ENCODE peak calls at places on chromosomes 3 and 15, in nine cellular contexts. C is osteoblast, T is breast epithelium, M is caudate nucleus, J is transverse colon, Y is ovary, E is RWPE1, K is PC-3, B is neuronal stem cell. R is an unnamed sample.

GRCh38 chr3:154275965-154276364 is 48.3 kb downstream of the DHX36 start:
- DNase-seq in Y (no peak), M (no peak), T (no peak), B (no peak), J (no peak), C (no peak), K (peak; percentile 13), E (no peak), R (no peak)

GRCh38 chr3:1087066-1087555 is 5.7 kb upstream of the CNTN6 start:
- DNase-seq in E (peak; percentile 0), Y (peak; percentile 6), J (no peak), B (no peak), C (peak; percentile 70), M (no peak), K (peak; percentile 7), T (peak; percentile 83), R (no peak)

GRCh38 chr3:42189746-42190145 is 76.2 kb downstream of the CCK start:
- DNase-seq in B (no peak), T (no peak), C (no peak), Y (no peak), M (no peak), E (no peak), K (no peak), J (no peak), R (no peak)

GRCh38 chr15:67033012-67033411 is 32.4 kb upstream of the SMAD3 start:
- DNase-seq in E (no peak), C (no peak), J (no peak), B (no peak), Y (no peak), M (no peak), K (no peak), T (no peak), R (no peak)

GRCh38 chr15:101425787-101426365 is 63.6 kb downstream of the PCSK6 start:
- DNase-seq in T (no peak), K (no peak), Y (no peak), M (no peak), J (no peak), E (no peak), B (no peak), C (no peak), R (no peak)

GRCh38 chr15:80156176-80156720 is 3.4 kb downstream of the FAH start:
- DNase-seq in T (no peak), E (no peak), Y (no peak), B (no peak), M (no peak), J (no peak), K (no peak), C (no peak), R (no peak)

GRCh38 chr3:29285356-29286070 is 4.6 kb downstream of the RBMS3 start:
- DNase-seq in T (no peak), K (peak; percentile 31), J (no peak), B (no peak), M (no peak), C (no peak), Y (no peak), E (no peak), R (no peak)

GRCh38 chr15:38479286-38479685 is 25.4 kb downstream of the FAM98B start:
- DNase-seq in K (no peak), M (no peak), J (no peak), B (no peak), T (no peak), C (no peak), Y (no peak), E (no peak), R (no peak)

GRCh38 chr15:52004806-52005205 is 14.2 kb upstream of the MAPK6 start:
- DNase-seq in Y (no peak), B (no peak), J (no peak), E (no peak), M (no peak), T (no peak), C (no peak), K (no peak), R (no peak)

GRCh38 chr3:10772230-10773161 is 43.5 kb upstream of the SLC6A11 start:
- DNase-seq in Y (no peak), M (no peak), T (no peak), K (peak; percentile 67), E (peak; percentile 26), B (no peak), C (no peak), J (no peak), R (peak; percentile 13)

GRCh38 chr3:54967586-54968244 is 39.9 kb upstream of the LRTM1 start:
- DNase-seq in J (no peak), B (no peak), M (no peak), C (no peak), K (no peak), E (no peak), T (no peak), Y (no peak), R (no peak)

GRCh38 chr15:67161881-67162280 is 92.6 kb downstream of the AAGAB start:
- DNase-seq in B (no peak), M (no peak), T (no peak), Y (no peak), C (peak; percentile 41), E (no peak), K (no peak), J (no peak), R (no peak)

GRCh38 chr15:94070341-94071275 is 160.8 kb upstream of the MCTP2 start:
- DNase-seq in B (no peak), K (peak; percentile 30), C (no peak), E (no peak), J (peak; percentile 25), M (no peak), Y (peak; percentile 22), T (no peak), R (peak; percentile 18)

GRCh38 chr3:39718674-39719595 is 90.5 kb upstream of the MYRIP start:
- DNase-seq in C (peak; percentile 49), Y (no peak), T (no peak), M (no peak), E (no peak), J (no peak), K (no peak), B (no peak), R (no peak)

GRCh38 chr15:75161788-75162414 is 39.8 kb upstream of the C15orf39 start:
- DNase-seq in Y (no peak), T (no peak), B (no peak), C (no peak), J (no peak), K (no peak), E (no peak), M (no peak), R (no peak)

GRCh38 chr15:67225336-67225735 is 29.1 kb downstream of the AAGAB start:
- DNase-seq in M (no peak), Y (no peak), B (no peak), E (peak; percentile 59), T (no peak), J (no peak), K (peak; percentile 42), C (peak; percentile 80), R (no peak)

GRCh38 chr3:1072040-1072439 is 20.8 kb upstream of the CNTN6 start:
- DNase-seq in C (no peak), M (no peak), T (no peak), J (no peak), E (no peak), Y (no peak), B (no peak), K (no peak), R (no peak)

DNA sequence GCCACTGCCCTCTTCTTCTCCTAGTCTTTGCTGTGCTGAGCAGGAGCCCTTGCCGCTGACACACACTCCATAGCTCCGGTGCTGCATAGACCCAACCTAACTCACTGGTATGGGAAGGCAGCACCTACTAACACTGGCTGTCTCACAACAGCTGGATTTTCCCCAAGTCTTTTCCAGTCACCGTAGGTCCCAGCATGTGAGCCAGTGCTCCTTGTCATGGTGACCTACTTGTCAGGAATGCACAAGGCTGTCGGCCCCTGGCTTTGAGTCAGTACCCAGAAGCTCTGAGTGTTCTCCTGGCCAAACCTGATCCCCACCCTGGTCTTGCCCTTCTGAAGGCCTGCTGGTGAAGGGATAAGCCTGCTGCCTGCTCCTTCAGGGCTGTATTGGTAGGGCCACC is 25.7 kb downstream of the AMOTL2 start:
- DNase-seq in B (no peak), K (peak; percentile 84), Y (no peak), T (no peak), E (no peak), C (peak; percentile 70), J (no peak), M (no peak), R (no peak)
- H3K27ac ChIP-seq in B (no peak overlapping the region), K (peak overlapping the region; percentile 26), Y (no peak overlapping the region), T (no peak overlapping the region), E (peak overlapping the region; percentile 53), C (peak overlapping the region; percentile 2), J (no peak overlapping the region), M (no peak overlapping the region), R (no peak overlapping the region)

DNA sequence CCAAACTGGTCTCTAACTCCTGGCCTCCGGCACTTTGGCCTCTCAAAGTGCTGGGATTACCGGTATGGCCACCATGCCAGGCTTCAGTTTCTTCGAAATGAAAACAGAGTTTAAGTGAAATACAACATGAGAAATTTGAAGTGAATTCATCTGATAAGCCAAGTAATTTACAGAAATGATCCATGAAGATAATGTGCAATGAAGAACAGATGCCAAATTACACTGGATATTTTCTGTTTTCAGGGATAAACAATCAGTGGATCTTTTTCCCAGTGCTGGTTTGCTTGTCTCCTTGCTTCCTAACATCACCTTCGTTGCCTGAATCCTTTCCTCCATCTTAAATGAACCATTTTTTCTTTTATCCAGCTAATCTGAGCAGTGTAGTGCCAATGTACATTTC is 46.2 kb upstream of the SUCLG2 start:
- DNase-seq in T (no peak), E (no peak), M (no peak), J (no peak), B (no peak), C (no peak), Y (no peak), K (no peak), R (no peak)
- H3K27ac ChIP-seq in T (no peak overlapping the region), E (no peak overlapping the region), M (no peak overlapping the region), J (peak overlapping the region; percentile 53), B (no peak overlapping the region), C (no peak overlapping the region), Y (no peak overlapping the region), K (no peak overlapping the region), R (no peak overlapping the region)

GRCh38 chr3:149058602-149059001 is 27.7 kb downstream of the HLTF start:
- DNase-seq in E (no peak), C (peak; percentile 36), B (no peak), J (no peak), K (no peak), Y (no peak), T (no peak), M (no peak), R (no peak)
- H3K27ac ChIP-seq in E (no peak overlapping the region), C (no peak overlapping the region), B (no peak overlapping the region), J (no peak overlapping the region), K (no peak overlapping the region), Y (no peak overlapping the region), T (no peak overlapping the region), M (no peak overlapping the region), R (no peak overlapping the region)

DNA sequence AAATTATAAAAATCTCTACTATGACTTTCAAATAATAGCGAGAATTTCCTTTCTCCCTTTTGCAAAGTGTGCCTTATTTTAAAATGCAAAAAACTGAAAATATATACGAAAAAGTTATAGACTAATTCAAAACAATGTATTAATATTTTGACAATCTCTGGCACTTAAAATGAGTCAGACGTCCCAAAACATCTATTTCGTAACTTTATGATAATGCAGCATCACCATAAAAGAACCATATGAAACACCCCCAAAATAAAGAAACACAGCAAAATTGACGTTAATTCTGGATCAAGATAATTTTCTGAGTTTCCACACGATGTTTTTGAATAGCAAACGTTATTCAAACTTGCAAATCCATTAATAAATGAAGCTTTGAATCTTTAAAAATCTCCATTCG is 1.0 kb downstream of the COPS2 start:
- DNase-seq in M (no peak), C (no peak), Y (no peak), J (no peak), B (no peak), E (no peak), K (no peak), T (no peak), R (no peak)
- H3K27ac ChIP-seq in M (no peak overlapping the region), C (peak overlapping the region; percentile 97), Y (no peak overlapping the region), J (peak overlapping the region; percentile 88), B (no peak overlapping the region), E (no peak overlapping the region), K (no peak overlapping the region), T (no peak overlapping the region), R (no peak overlapping the region)